ENCODE peak calls at places on chromosome 11, in eight cellular contexts. A, X, G, S, P, Q, B and N are unnamed samples.
A peak's percentile ranks its signal among the peaks of the same experiment; 100 is the strongest.

GRCh38 chr11:76596652-76597051 is 73.9 kb downstream of the LRRC32 start:
- DNase-seq in A (peak; percentile 35), X (no peak), G (no peak), S (no peak), P (no peak), Q (no peak), B (no peak), N (no peak)

GRCh38 chr11:134038897-134039470 is 29.9 kb upstream of the JAM3 start:
- DNase-seq in A (no peak), X (no peak), G (no peak), S (no peak), P (no peak), Q (peak; percentile 40), B (peak; percentile 21), N (no peak)

GRCh38 chr11:8937659-8938058 is 4.9 kb upstream of the C11orf16 start:
- DNase-seq in A (no peak), X (no peak), G (no peak), S (no peak), P (no peak), Q (no peak), B (no peak), N (no peak)

GRCh38 chr11:124865902-124866851 is 945 bp downstream of the ROBO3 start:
- DNase-seq in A (no peak), X (peak; percentile 32), G (no peak), S (peak; percentile 31), P (peak; percentile 64), Q (peak; percentile 67), B (no peak), N (no peak)

GRCh38 chr11:17313349-17314231 is 37.1 kb downstream of the NUCB2 start:
- DNase-seq in A (no peak), X (no peak), G (no peak), S (no peak), P (no peak), Q (peak; percentile 1), B (no peak), N (no peak)

GRCh38 chr11:64842851-64843841 is 1.3 kb downstream of the CDC42BPG start:
- DNase-seq in A (peak; percentile 80), X (no peak), G (no peak), S (peak; percentile 87), P (peak; percentile 48), Q (no peak), B (no peak), N (no peak)

GRCh38 chr11:126146454-126147192 is 64.8 kb downstream of the RPUSD4 start:
- DNase-seq in A (no peak), X (no peak), G (no peak), S (no peak), P (no peak), Q (no peak), B (no peak), N (no peak)

GRCh38 chr11:127670372-127670771 is 669.8 kb upstream of the KIRREL3 start:
- DNase-seq in A (no peak), X (no peak), G (no peak), S (no peak), P (no peak), Q (no peak), B (no peak), N (no peak)

GRCh38 chr11:130671801-130672700 is 223.6 kb downstream of the ADAMTS15 start:
- DNase-seq in A (peak; percentile 60), X (peak; percentile 23), G (peak; percentile 69), S (peak; percentile 49), P (no peak), Q (peak; percentile 94), B (no peak), N (no peak)

GRCh38 chr11:114348200-114349191 is 51.8 kb downstream of the C11orf71 start:
- DNase-seq in A (no peak), X (peak; percentile 58), G (no peak), S (peak; percentile 49), P (no peak), Q (peak; percentile 88), B (no peak), N (peak; percentile 50)

GRCh38 chr11:110130642-110131238 is 37.5 kb downstream of the ZC3H12C start:
- DNase-seq in A (no peak), X (no peak), G (no peak), S (peak; percentile 14), P (no peak), Q (no peak), B (no peak), N (no peak)

GRCh38 chr11:35541621-35542375 is 16.4 kb upstream of the PAMR1 start:
- DNase-seq in A (no peak), X (no peak), G (peak; percentile 29), S (peak; percentile 16), P (no peak), Q (peak; percentile 75), B (no peak), N (no peak)

GRCh38 chr11:64710418-64711137 is 12.4 kb downstream of the NRXN2 start:
- DNase-seq in A (no peak), X (no peak), G (no peak), S (no peak), P (no peak), Q (peak; percentile 7), B (no peak), N (no peak)

GRCh38 chr11:76654310-76654851 is 16.2 kb downstream of the LRRC32 start:
- DNase-seq in A (peak; percentile 44), X (no peak), G (peak; percentile 63), S (peak; percentile 54), P (no peak), Q (no peak), B (peak; percentile 75), N (no peak)

GRCh38 chr11:64875369-64876225 is 2.8 kb downstream of the EHD1 start:
- DNase-seq in A (no peak), X (no peak), G (no peak), S (no peak), P (no peak), Q (no peak), B (no peak), N (no peak)

GRCh38 chr11:100719809-100720221 is 32.7 kb downstream of the ARHGAP42 start:
- DNase-seq in A (no peak), X (peak; percentile 39), G (no peak), S (peak; percentile 39), P (peak; percentile 65), Q (peak; percentile 78), B (peak; percentile 66), N (no peak)

GRCh38 chr11:10314199-10315072 is 9.6 kb downstream of the ADM start:
- DNase-seq in A (no peak), X (no peak), G (no peak), S (no peak), P (no peak), Q (peak; percentile 68), B (no peak), N (no peak)

GRCh38 chr11:75577198-75577597 is 15.1 kb downstream of the SERPINH1 start:
- DNase-seq in A (no peak), X (no peak), G (no peak), S (peak; percentile 64), P (peak; percentile 61), Q (peak; percentile 75), B (no peak), N (no peak)

GRCh38 chr11:1851437-1852180 is 1.3 kb upstream of the LSP1 start:
- DNase-seq in A (no peak), X (no peak), G (no peak), S (no peak), P (no peak), Q (no peak), B (no peak), N (no peak)

GRCh38 chr11:1847941-1848639 is 4.8 kb upstream of the LSP1 start:
- DNase-seq in A (no peak), X (no peak), G (no peak), S (no peak), P (no peak), Q (no peak), B (peak; percentile 48), N (no peak)

GRCh38 chr11:1846453-1846932 is 6.4 kb upstream of the LSP1 start:
- DNase-seq in A (no peak), X (no peak), G (no peak), S (no peak), P (no peak), Q (no peak), B (no peak), N (no peak)

GRCh38 chr11:1847006-1847735 is 5.7 kb upstream of the LSP1 start:
- DNase-seq in A (no peak), X (no peak), G (no peak), S (no peak), P (no peak), Q (no peak), B (no peak), N (no peak)

GRCh38 chr11:1848640-1849265 is 4.1 kb upstream of the LSP1 start:
- DNase-seq in A (no peak), X (no peak), G (no peak), S (no peak), P (no peak), Q (no peak), B (no peak), N (no peak)
- H3K4me1 ChIP-seq in A (no peaks in the 10 kb centered on the region), X (peaks cover 9% of the 10 kb centered on the region), G (peaks cover 26% of the 10 kb centered on the region), S (peaks cover 16% of the 10 kb centered on the region), P (peaks cover 7% of the 10 kb centered on the region), Q (peaks cover 15% of the 10 kb centered on the region), B (peaks cover 15% of the 10 kb centered on the region), N (no peaks in the 10 kb centered on the region)

GRCh38 chr11:93735627-93736026 is 5.7 kb downstream of the TAF1D start:
- DNase-seq in A (no peak), X (no peak), G (no peak), S (no peak), P (no peak), Q (no peak), B (no peak), N (no peak)
- H3K4me1 ChIP-seq in A (peaks cover 22% of the 10 kb centered on the region), X (no peaks in the 10 kb centered on the region), G (peaks cover 50% of the 10 kb centered on the region), S (peaks cover 22% of the 10 kb centered on the region), P (peaks cover 68% of the 10 kb centered on the region), Q (peaks cover 63% of the 10 kb centered on the region), B (peaks cover 2% of the 10 kb centered on the region), N (no peaks in the 10 kb centered on the region)

DNA sequence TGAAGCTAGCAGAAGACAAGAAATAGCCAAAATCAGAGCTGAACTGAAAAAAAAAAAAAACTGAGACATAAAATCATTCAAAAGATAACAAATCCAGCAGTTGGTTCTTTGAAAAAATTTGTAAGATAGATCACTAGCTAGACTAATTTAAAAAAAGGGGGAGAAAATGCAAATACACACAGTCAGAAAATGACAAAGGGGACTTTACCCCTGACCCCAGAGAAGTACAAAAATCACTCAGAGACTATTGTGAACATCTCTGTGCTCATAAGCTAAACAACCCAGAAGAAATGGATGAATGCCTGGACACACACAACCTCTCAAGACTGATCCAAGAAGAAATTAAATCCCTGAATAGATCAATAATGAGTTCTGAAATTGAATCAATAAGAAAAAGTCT is 914.3 kb upstream of the API5 start:
- DNase-seq in A (no peak), X (no peak), G (no peak), S (no peak), P (no peak), Q (no peak), B (no peak), N (no peak)
- H3K4me1 ChIP-seq in A (no peaks in the 10 kb centered on the region), X (no peaks in the 10 kb centered on the region), G (no peaks in the 10 kb centered on the region), S (no peaks in the 10 kb centered on the region), P (no peaks in the 10 kb centered on the region), Q (no peaks in the 10 kb centered on the region), B (no peaks in the 10 kb centered on the region), N (no peaks in the 10 kb centered on the region)

DNA sequence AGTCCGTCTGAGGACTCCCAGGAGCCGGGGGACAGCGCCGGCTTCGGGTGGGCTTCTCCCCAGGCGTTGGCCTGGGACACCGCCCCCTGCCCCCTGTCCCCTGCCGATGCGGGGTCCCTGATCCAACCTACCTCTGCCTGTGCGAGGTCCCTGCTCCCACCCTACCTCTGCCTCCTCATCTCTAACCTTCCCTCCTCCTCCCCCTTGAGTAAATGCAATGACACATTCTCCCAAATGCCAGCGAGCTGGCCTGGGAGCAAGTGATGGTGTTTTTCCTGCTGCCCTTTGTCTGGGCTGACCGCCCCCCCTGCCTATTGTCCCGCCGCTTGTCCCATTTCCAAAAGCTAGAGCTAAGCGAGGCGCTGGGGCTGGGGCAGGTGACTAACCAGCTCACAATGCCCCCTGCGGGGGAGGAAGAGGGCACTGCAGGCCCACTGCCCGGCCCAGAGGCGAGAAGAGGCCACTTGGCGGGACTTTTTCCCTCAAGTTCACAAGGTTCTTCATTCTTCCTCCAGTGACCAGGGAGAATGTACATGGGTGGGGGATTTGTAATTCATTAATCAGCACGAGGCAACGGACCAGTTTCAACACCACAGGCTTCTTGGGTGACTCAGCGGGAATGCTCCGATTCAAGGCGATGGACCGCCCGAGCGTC is 645 bp upstream of the CLCF1 start:
- DNase-seq in A (peak; percentile 83), X (peak; percentile 90), G (peak; percentile 53), S (peak; percentile 83), P (peak; percentile 96), Q (peak; percentile 95), B (peak; percentile 65), N (no peak)
- H3K4me1 ChIP-seq in A (peaks cover 15% of the 10 kb centered on the region), X (peaks cover 47% of the 10 kb centered on the region), G (peaks cover 43% of the 10 kb centered on the region), S (peaks cover 47% of the 10 kb centered on the region), P (peaks cover 73% of the 10 kb centered on the region), Q (peaks cover 44% of the 10 kb centered on the region), B (peaks cover 26% of the 10 kb centered on the region), N (peaks cover 22% of the 10 kb centered on the region)